ENCODE peak calls at places on chromosomes 6 and 20, in four cellular contexts. W is Peyer's patch, O is OCI-LY7, M is cardiac muscle cell. T is an unnamed sample.

GRCh38 chr6:35152067-35152707 is 11.0 kb upstream of the TCP11 start:
- DNase-seq in O (no peak), M (no peak), W (no peak), T (no peak)

GRCh38 chr20:32474967-32475819 is 109.9 kb downstream of the NOL4L start:
- DNase-seq in M (peak), W (peak), O (no peak), T (peak)

GRCh38 chr6:136037885-136038460 is 186.5 kb downstream of the PDE7B start:
- DNase-seq in O (no peak), W (no peak), M (peak), T (no peak)

GRCh38 chr6:27472182-27472616 is 706 bp downstream of the ZNF184 start:
- DNase-seq in O (peak), M (peak), W (peak), T (no peak)

GRCh38 chr6:6856538-6857523 is 250.9 kb upstream of the RREB1 start:
- DNase-seq in O (no peak), M (peak), W (peak), T (no peak)

GRCh38 chr6:35600659-35601125 is 88.0 kb upstream of the TULP1 start:
- DNase-seq in O (no peak), M (peak), W (no peak), T (no peak)

GRCh38 chr6:168380956-168381605 is 59.9 kb upstream of the SMOC2 start:
- DNase-seq in M (no peak), W (no peak), O (no peak), T (no peak)

GRCh38 chr6:87161299-87161698 is 5.9 kb downstream of the ZNF292 start:
- DNase-seq in M (no peak), W (no peak), O (no peak), T (no peak)

GRCh38 chr6:170088349-170088951 is 202.4 kb downstream of the DLL1 start:
- DNase-seq in M (no peak), O (peak), W (peak), T (no peak)

GRCh38 chr6:88587158-88587537 is 376.3 kb downstream of the RNGTT start:
- DNase-seq in M (no peak), O (no peak), W (no peak), T (no peak)

GRCh38 chr6:109379706-109380105 is 2.6 kb downstream of the CD164 start:
- DNase-seq in O (no peak), W (no peak), M (no peak), T (no peak)

GRCh38 chr20:50219520-50220086 is 29.0 kb downstream of the CEBPB start:
- DNase-seq in W (no peak), O (no peak), M (peak), T (no peak)
- H3K27ac ChIP-seq in W (no peak), O (no peak), M (no peak), T (no peak)

DNA sequence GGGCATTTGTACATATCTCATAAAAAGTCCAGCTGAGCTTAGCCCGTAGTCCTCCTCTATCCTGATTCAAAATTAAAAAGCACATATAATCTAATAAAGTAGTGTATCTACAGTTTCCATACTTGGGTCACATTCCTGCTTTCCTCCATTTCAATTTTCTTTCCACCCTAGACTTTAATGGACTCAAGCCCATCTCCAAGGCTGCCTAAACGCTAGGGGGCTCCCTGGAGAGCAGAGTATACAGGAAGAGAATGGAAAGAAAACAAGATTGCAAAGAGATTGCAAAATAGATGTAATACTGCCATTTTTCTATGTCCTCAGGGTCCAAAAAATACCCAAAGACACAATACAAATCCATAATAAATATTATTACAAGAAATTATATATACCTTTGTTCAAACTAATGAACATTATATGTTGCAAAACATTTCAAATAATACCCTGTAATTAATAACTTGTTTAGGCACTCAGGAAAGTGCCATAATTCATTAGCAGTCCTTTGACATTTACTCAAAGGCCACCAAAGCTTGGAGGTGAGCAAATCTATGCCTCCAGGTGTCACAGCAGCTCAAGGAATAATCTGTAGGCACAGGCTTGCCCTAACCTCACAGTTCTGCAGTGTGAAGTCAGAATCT is 2.4 kb upstream of the MCM3 start:
- DNase-seq in O (peak), W (peak), M (peak), T (peak)
- H3K27ac ChIP-seq in O (peak), W (no peak), M (no peak), T (no peak)

GRCh38 chr6:12064538-12064937 is 52.4 kb downstream of the HIVEP1 start:
- DNase-seq in M (no peak), O (no peak), W (no peak), T (no peak)
- H3K27ac ChIP-seq in M (no peak), O (no peak), W (no peak), T (no peak)

GRCh38 chr6:144588674-144589325 is 303.7 kb downstream of the UTRN start:
- DNase-seq in O (no peak), M (peak), W (no peak), T (no peak)
- H3K27ac ChIP-seq in O (no peak), M (no peak), W (no peak), T (no peak)

DNA sequence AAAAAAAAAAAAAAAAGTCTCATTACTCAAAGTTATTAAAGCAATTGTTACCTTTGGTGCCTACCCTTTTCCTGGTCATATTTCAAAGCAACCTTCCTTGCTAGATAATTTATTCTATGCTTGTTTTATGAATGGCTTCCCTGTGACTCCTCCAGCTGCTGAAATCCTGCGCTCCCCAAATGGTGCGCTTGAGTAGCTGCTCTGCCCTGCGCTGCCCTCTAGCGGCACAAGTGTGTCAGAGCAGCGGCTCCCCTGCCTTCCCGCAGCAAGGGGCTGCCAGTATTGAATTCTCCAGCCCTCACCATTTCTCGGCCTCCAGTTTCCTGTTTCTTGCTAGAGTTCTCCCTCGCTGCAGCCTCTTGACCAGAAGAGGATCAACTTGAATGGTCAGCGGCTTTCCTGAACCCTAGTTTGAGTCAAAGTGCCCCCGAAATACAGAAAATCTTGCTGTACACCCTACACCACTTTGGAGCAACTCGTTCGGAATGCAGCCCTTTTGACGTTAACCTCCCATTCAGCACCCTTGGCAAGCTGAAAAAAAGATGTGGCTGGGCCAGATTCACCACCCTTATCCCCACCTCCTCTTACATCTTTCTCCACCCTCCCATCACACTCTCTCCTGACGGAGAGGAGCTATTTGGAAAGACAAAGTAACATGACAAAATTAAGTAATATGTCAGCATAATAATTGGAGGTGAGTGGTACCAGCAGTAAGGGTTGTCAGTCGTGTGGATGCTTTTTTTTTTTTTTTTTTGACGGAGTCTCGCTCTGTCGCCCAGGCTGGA is 60.4 kb upstream of the KLHL31 start:
- DNase-seq in M (peak), W (peak), O (peak), T (peak)
- H3K27ac ChIP-seq in M (no peak), W (no peak), O (no peak), T (no peak)

DNA sequence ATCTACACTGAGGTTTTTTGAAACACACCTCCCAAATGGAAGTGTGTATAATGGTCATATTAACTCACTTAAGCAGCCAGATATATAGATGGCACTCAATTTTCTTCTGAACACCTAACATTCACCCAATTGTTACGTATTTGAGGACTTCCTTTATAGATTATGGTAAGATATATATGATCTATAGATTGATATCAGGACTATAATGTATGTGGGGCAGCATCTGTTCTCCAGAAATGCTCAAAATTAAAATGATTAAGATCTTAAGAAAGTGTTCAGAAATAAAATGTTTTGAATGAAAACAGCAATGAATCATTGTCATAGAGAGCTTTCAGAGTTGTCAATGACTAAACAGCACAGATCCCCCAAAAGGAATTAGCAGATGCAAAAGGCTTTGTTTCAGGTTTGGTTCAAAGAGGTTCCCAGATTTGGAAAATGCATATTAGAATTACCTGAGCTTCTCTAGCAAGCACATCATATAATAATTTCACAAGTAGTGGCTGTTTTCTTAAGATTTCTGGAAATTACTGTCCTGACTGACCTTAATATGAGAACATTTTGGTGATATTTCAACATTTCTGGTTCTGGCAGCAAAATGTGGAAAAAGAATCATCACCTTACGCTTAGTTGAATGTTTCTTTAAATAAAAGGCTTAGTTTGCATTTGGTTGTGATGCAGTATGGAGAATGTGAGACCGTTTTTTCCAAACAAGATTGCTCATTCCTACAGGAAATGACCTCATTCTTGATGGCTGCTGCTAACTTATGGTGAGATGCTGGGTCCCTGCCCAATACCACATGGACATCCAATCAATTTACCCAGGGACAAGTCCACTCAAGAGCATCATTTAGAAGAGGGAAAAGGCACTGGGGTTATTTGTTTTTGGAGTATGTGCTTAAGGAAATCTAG is 31.5 kb downstream of the TRAF3IP2 start:
- DNase-seq in O (no peak), W (no peak), M (peak), T (no peak)
- H3K27ac ChIP-seq in O (no peak), W (peak), M (no peak), T (no peak)

GRCh38 chr6:159042824-159043181 is 2.0 kb downstream of the TAGAP start:
- DNase-seq in O (no peak), W (no peak), M (no peak), T (no peak)

GRCh38 chr6:159042003-159042823 is 2.6 kb downstream of the TAGAP start:
- DNase-seq in M (peak), O (peak), W (peak), T (peak)

GRCh38 chr6:159043986-159044385 is 805 bp downstream of the TAGAP start:
- DNase-seq in M (no peak), O (peak), W (no peak), T (no peak)

GRCh38 chr6:159044899-159045727 is at the start of gene TAGAP:
- DNase-seq in M (no peak), W (peak), O (peak), T (no peak)

GRCh38 chr6:159043236-159043635 is 1.6 kb downstream of the TAGAP start:
- DNase-seq in O (peak), W (no peak), M (no peak), T (no peak)
- H3K27ac ChIP-seq in O (peak), W (peak), M (no peak), T (no peak)

DNA sequence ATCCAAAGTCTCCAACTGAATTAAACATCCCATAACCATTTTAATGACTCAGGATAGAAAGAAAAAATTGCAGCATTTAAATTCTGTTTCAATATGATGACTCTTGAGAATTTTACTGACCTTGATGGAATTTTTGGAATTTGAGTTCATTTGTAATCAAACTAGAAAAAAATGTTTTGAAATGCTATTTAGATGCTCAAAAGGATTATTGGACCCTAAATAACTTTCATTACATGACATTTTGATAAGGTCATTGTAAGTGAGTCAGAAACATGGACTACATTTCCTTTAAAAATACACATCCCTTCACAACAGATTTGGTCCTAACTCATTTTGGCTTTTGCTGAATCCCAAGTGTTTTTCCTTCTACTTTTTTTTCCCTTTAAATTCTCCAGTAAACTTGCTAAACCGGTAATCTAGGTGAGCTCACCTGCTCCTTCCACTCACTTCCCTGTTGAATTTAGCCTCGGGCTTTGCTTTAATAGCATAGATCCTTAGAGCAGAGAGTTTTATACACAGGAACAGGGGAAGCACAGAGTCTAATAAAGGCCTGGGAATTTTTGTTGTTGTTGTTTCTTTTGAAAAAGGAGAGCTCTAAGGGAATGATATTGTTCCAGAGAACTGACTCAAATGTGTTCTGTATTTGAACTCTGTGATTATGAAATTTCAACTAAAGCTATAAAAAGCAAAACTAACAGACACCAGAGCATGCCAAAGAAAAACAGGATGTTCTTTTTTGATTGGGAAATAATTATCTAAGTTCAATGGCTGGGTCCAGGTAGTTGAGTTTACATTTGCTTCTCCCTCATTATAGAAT is 1088.3 kb upstream of the CITED2 start:
- DNase-seq in W (no peak), O (no peak), M (peak), T (no peak)
- H3K27ac ChIP-seq in W (peak), O (no peak), M (no peak), T (no peak)

T was measured in substantia nigra.